ENCODE peak calls at places on chromosomes 5 and 9, in six cellular contexts. N, R, E, P, H and U are unnamed samples.

GRCh38 chr9:69143291-69143690 is 30.8 kb upstream of the TJP2 start:
- ATAC-seq in H (no peak), P (no peak), N (no peak), R (no peak), E (no peak), U (no peak)

GRCh38 chr5:177179431-177179830 is 45.9 kb downstream of the NSD1 start:
- ATAC-seq in H (no peak), E (no peak), N (no peak), P (no peak), R (no peak), U (no peak)

GRCh38 chr9:11618241-11618805 is 1005.5 kb upstream of the PTPRD start:
- ATAC-seq in R (peak), P (no peak), N (no peak), H (peak), E (no peak), U (peak)

GRCh38 chr5:156394642-156395393 is 67.9 kb downstream of the SGCD start:
- ATAC-seq in P (no peak), N (peak), H (no peak), E (no peak), R (no peak), U (peak)

GRCh38 chr9:74379718-74380117 is 117.4 kb upstream of the RORB start:
- ATAC-seq in R (peak), N (peak), E (peak), P (peak), H (peak), U (no peak)

GRCh38 chr5:150166193-150167162 is at the start of gene CDX1:
- ATAC-seq in E (no peak), P (no peak), H (no peak), N (no peak), R (no peak), U (no peak)

GRCh38 chr9:134374301-134375010 is 48.2 kb downstream of the RXRA start:
- ATAC-seq in E (no peak), H (no peak), P (no peak), R (no peak), N (no peak), U (peak)

GRCh38 chr9:6658628-6659353 is 13.3 kb upstream of the GLDC start:
- ATAC-seq in E (no peak), N (peak), R (no peak), H (no peak), P (no peak), U (no peak)

GRCh38 chr9:98074119-98074990 is 17.8 kb downstream of the NANS start:
- ATAC-seq in N (peak), E (peak), H (peak), R (peak), P (peak), U (no peak)

GRCh38 chr5:116947691-116948528 is 373.3 kb upstream of the SEMA6A start:
- ATAC-seq in R (no peak), H (peak), E (peak), N (peak), P (peak), U (no peak)

GRCh38 chr9:10366171-10366779 is 246.5 kb downstream of the PTPRD start:
- ATAC-seq in E (peak), P (no peak), R (no peak), H (peak), N (peak), U (no peak)

GRCh38 chr9:96121162-96121561 is 180.8 kb downstream of the HSD17B3 start:
- ATAC-seq in R (no peak), P (no peak), H (no peak), E (no peak), N (no peak), U (no peak)

GRCh38 chr5:133962801-133963476 is 5.5 kb downstream of the C5orf15 start:
- ATAC-seq in R (no peak), H (no peak), E (no peak), N (no peak), P (peak), U (no peak)

GRCh38 chr5:149639718-149640117 is 58.4 kb downstream of the ARHGEF37 start:
- ATAC-seq in P (no peak), N (no peak), R (no peak), H (no peak), E (peak), U (no peak)

GRCh38 chr9:4821994-4822544 is 29.3 kb downstream of the RCL1 start:
- ATAC-seq in R (no peak), N (no peak), P (peak), E (no peak), H (peak), U (no peak)

GRCh38 chr9:128635266-128636023 is 21.2 kb downstream of the DYNC2I2 start:
- ATAC-seq in R (peak), N (peak), H (peak), P (peak), E (peak), U (peak)

GRCh38 chr5:57246426-57246825 is 72.6 kb downstream of the GPBP1 start:
- ATAC-seq in E (no peak), R (no peak), P (no peak), H (no peak), N (no peak), U (no peak)

GRCh38 chr9:20702565-20702964 is 18.5 kb downstream of the FOCAD start:
- ATAC-seq in N (no peak), R (no peak), E (no peak), P (no peak), H (no peak), U (no peak)

GRCh38 chr9:76585487-76586459 is 126.8 kb downstream of the GCNT1 start:
- ATAC-seq in N (no peak), H (no peak), P (no peak), R (no peak), E (no peak), U (no peak)

GRCh38 chr5:67257500-67257899 is 60.9 kb upstream of the CD180 start:
- ATAC-seq in E (no peak), H (no peak), R (no peak), N (no peak), P (no peak), U (peak)

GRCh38 chr5:150289551-150290390 is at the start of gene CAMK2A:
- ATAC-seq in E (no peak), R (no peak), N (no peak), H (no peak), P (peak), U (no peak)

GRCh38 chr5:176658817-176659216 is 11.5 kb downstream of the TSPAN17 start:
- ATAC-seq in E (peak), R (no peak), H (peak), P (no peak), N (no peak), U (no peak)

GRCh38 chr5:80125962-80126480 is 90.9 kb downstream of the THBS4 start:
- ATAC-seq in R (peak), H (peak), P (no peak), N (no peak), E (no peak), U (peak)

GRCh38 chr9:133188006-133188842 is 20.8 kb downstream of the OBP2B start:
- ATAC-seq in R (no peak), P (peak), H (peak), E (peak), N (peak), U (no peak)

GRCh38 chr9:20906326-20906725 is 125.1 kb downstream of the HACD4 start:
- ATAC-seq in N (no peak), H (no peak), P (no peak), R (no peak), E (no peak), U (no peak)

GRCh38 chr9:18756712-18757125 is 276.3 kb downstream of the SAXO1 start:
- ATAC-seq in E (no peak), P (no peak), R (no peak), H (peak), N (no peak), U (no peak)

GRCh38 chr9:97904725-97905124 is 17.6 kb downstream of the TRMO start:
- ATAC-seq in R (no peak), N (no peak), E (no peak), H (no peak), P (no peak), U (no peak)

GRCh38 chr5:87231037-87231808 is 36.5 kb upstream of the RASA1 start:
- ATAC-seq in R (no peak), E (no peak), P (no peak), H (peak), N (no peak), U (no peak)

GRCh38 chr9:134936762-134937555 is 19.2 kb upstream of the FCN1 start:
- ATAC-seq in P (no peak), N (no peak), R (no peak), E (no peak), H (peak), U (no peak)

GRCh38 chr9:14433841-14434511 is 120.0 kb upstream of the NFIB start:
- ATAC-seq in P (peak), E (peak), H (peak), N (peak), R (no peak), U (peak)

GRCh38 chr9:112299514-112299913 is 33.9 kb downstream of the PTBP3 start:
- ATAC-seq in E (no peak), H (no peak), R (no peak), N (peak), P (peak), U (peak)

GRCh38 chr5:93364386-93364785 is 216.6 kb downstream of the NR2F1-AS1 start:
- ATAC-seq in H (no peak), R (no peak), N (no peak), E (no peak), P (no peak), U (no peak)

GRCh38 chr9:109307380-109308240 is 13.2 kb downstream of the EPB41L4B start:
- ATAC-seq in R (peak), E (peak), H (no peak), N (peak), P (no peak), U (no peak)
- TF ChIP-seq EP300 in R (no peak), E (peak), H (no peak), N (no peak), P (no peak), U (no peak)

GRCh38 chr5:179603308-179603707 is 20.2 kb downstream of the HNRNPH1 start:
- ATAC-seq in E (no peak), R (no peak), N (no peak), P (no peak), H (no peak), U (no peak)
- TF ChIP-seq EP300 in E (no peak), R (no peak), N (no peak), P (no peak), H (no peak), U (no peak)

DNA sequence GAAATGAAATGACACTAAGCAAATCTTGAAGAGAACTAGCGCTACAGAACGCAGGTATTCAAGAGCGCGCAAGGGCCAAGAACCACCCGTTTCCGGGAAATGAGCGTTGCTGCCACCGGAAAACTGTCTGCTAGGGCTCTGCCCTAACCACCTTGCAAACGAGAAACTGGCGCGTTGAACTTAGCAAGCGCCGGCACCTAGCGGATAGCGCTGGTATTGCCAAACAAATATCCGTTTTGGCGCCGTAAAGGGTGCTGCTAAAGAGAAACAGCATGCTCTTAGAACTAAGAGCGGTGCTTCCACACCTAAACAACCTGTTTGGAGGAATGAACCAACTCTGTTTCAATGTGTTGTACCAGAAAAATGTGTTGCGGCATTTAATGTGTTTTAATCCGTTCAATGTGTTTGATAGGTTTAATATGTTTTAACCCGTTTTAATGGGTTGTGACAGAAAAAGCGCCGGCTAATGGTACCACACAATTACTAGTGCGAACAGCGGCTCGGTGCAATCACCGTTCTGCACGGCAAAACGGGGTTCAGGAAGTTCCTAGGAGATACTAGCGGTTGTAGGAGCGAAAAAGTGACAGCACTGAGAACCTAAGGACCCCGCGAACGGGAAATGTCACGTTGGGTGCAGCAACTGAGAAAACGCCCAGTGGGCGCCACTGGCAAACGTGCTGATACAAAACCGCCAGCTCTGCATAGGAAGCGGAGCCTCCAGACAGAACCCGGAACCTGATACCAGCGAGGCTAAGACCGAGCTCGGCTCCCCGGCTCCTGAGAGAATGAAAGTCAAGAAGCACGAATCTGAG is at the start of gene ANXA2R:
- ATAC-seq in N (peak), E (peak), R (peak), P (peak), H (peak), U (peak)
- TF ChIP-seq EP300 in N (no peak), E (no peak), R (no peak), P (peak), H (no peak), U (no peak)

GRCh38 chr9:23934291-23934690 is 108.3 kb upstream of the ELAVL2 start:
- ATAC-seq in E (no peak), P (no peak), N (no peak), H (peak), R (no peak), U (no peak)
- TF ChIP-seq EP300 in E (no peak), P (no peak), N (no peak), H (no peak), R (no peak), U (no peak)

GRCh38 chr5:169648725-169649124 is 11.7 kb downstream of the DOCK2 start:
- ATAC-seq in P (no peak), H (no peak), R (peak), N (no peak), E (no peak), U (no peak)

GRCh38 chr5:169649486-169649885 is 12.4 kb downstream of the DOCK2 start:
- ATAC-seq in N (no peak), P (no peak), R (no peak), H (peak), E (no peak), U (no peak)

GRCh38 chr5:169652057-169652456 is 15.0 kb downstream of the DOCK2 start:
- ATAC-seq in H (no peak), E (no peak), R (no peak), N (no peak), P (no peak), U (no peak)

GRCh38 chr5:169651526-169651925 is 14.5 kb downstream of the DOCK2 start:
- ATAC-seq in P (no peak), N (no peak), R (no peak), E (no peak), H (no peak), U (no peak)

DNA sequence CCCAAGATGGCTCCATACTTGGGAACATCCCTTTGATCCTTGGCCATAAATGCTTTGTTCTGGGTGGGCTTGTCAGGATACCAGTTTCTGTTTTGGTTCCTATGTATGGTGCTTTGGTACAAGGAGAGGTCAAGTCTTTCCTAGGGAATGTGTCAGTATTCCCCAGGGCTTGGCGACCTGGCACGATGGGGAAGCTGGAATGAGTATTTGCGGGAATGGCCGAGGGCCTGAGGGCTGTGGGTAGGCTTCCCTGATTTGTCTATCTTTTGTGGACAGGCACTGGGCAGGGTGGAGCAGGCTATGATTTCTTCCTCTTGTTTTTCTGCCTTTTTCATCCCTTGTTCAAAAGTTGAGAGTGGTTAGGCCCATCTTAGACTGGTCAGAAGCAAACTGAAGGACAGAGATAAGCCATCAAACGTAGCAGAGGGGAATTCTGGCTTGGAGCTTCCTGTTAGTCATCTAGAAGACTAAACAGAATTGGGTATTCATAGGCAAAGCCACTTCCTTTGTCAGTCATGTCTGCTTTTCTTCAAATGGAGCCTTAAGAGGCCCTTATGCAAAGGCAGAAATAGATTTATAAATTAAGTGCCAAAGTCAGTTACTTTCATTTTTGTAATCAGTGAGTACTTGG is 13.7 kb downstream of the DOCK2 start:
- ATAC-seq in N (peak), R (no peak), P (peak), E (no peak), H (peak), U (no peak)
- TF ChIP-seq EP300 in N (no peak), R (no peak), P (no peak), E (no peak), H (peak), U (no peak)

GRCh38 chr5:139648205-139649081 is at the start of gene CXXC5:
- ATAC-seq in R (peak), P (peak), H (peak), E (peak), N (peak), U (peak)
- TF ChIP-seq EP300 in R (no peak), P (no peak), H (no peak), E (no peak), N (no peak), U (no peak)

GRCh38 chr9:104971521-104971920 is 43.6 kb upstream of the ABCA1 start:
- ATAC-seq in R (no peak), P (no peak), N (no peak), H (no peak), E (no peak), U (no peak)

GRCh38 chr9:104968025-104968982 is 40.3 kb upstream of the ABCA1 start:
- ATAC-seq in P (peak), E (peak), N (peak), H (peak), R (peak), U (peak)

GRCh38 chr9:104969116-104969515 is 41.2 kb upstream of the ABCA1 start:
- ATAC-seq in R (peak), N (no peak), H (no peak), E (peak), P (no peak), U (peak)

GRCh38 chr9:104972242-104972866 is 44.4 kb upstream of the ABCA1 start:
- ATAC-seq in R (peak), N (no peak), H (no peak), E (no peak), P (no peak), U (no peak)

DNA sequence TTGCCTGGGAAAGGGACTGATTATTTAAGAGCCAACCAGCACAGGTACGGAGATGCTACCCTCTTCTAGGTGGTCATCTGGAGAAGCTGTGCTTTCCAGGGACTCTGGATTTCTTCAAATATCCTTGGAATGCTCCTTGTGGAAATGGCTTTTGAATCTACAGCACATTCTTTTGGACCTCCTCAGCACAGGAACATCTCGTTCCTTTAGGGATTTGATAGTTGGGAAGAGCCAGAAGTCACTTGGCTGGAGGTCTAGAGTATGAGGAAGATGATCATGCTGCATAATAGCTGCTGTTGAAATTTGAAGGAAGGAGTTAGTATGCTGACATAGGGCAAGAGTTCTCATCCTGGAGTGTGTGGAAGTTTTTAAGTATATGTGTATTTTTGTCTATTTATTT is 42.6 kb upstream of the ABCA1 start:
- ATAC-seq in P (no peak), H (no peak), R (no peak), N (no peak), E (no peak), U (peak)
- TF ChIP-seq EP300 in P (no peak), H (no peak), R (no peak), N (no peak), E (no peak), U (no peak)

DNA sequence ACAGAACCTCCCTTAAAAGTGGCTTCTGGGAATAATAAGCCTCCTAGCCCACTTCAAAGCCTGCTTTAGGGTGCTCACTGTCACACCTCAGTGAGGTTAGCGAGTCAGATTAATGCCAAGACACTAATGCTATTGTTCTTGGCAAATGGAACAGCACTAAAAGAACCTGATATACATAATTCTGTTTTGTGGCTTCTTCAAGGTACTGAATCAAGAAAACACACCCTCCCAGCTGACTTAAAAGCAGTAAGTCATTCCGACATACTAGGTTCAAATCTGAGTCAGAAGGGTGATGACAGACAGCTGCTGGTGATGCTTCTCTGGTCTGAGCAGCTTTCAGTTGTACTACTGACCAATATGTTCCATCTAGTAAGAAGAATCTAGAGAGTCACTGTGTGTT is 121.6 kb downstream of the OXCT1 start:
- ATAC-seq in R (no peak), N (no peak), H (peak), E (no peak), P (no peak), U (no peak)
- TF ChIP-seq EP300 in R (no peak), N (no peak), H (peak), E (no peak), P (no peak), U (no peak)

GRCh38 chr5:7868773-7869473 is at the start of the genes FASTKD3 and MTRR:
- ATAC-seq in H (peak), R (peak), N (peak), E (peak), P (peak), U (peak)
- TF ChIP-seq EP300 in H (no peak), R (no peak), N (no peak), E (no peak), P (no peak), U (no peak)